ENCODE peak calls at places on chromosome 2, in eight cellular contexts. One of them, this sample, is unnamed.

GRCh38 chr2:109525836-109526235 is 87.9 kb downstream of the SEPTIN10 start:
- DNase-seq in T-cell: no peak
- DNase-seq in CD8-positive, alpha-beta memory T cell: no peak
- DNase-seq in ELR: no peak
- DNase-seq in tibial artery: no peak
- DNase-seq in small intestine: no peak
- DNase-seq in HCEC 1CT: no peak
- DNase-seq in activated CD4-positive, alpha-beta T cell treated with anti-CD3 and anti-CD28 coated beads for 36 hours: no peak
- DNase-seq in this sample: no peak

GRCh38 chr2:147632193-147632592 is 212.6 kb upstream of the ACVR2A start:
- DNase-seq in ELR: no peak
- DNase-seq in CD8-positive, alpha-beta memory T cell: no peak
- DNase-seq in T-cell: no peak
- DNase-seq in activated CD4-positive, alpha-beta T cell treated with anti-CD3 and anti-CD28 coated beads for 36 hours: no peak
- DNase-seq in tibial artery: no peak
- DNase-seq in small intestine: no peak
- DNase-seq in HCEC 1CT: peak; percentile 59
- DNase-seq in this sample: no peak

GRCh38 chr2:240997856-240998705 is at the start of gene SNED1:
- DNase-seq in small intestine: peak; percentile 79
- DNase-seq in HCEC 1CT: peak; percentile 38
- DNase-seq in tibial artery: peak; percentile 89
- DNase-seq in ELR: peak; percentile 79
- DNase-seq in T-cell: peak; percentile 6
- DNase-seq in activated CD4-positive, alpha-beta T cell treated with anti-CD3 and anti-CD28 coated beads for 36 hours: peak; percentile 67
- DNase-seq in CD8-positive, alpha-beta memory T cell: peak; percentile 40
- DNase-seq in this sample: peak; percentile 11

GRCh38 chr2:100321881-100322820 is at the start of gene LONRF2:
- DNase-seq in activated CD4-positive, alpha-beta T cell treated with anti-CD3 and anti-CD28 coated beads for 36 hours: peak; percentile 29
- DNase-seq in ELR: no peak
- DNase-seq in T-cell: no peak
- DNase-seq in HCEC 1CT: no peak
- DNase-seq in tibial artery: no peak
- DNase-seq in CD8-positive, alpha-beta memory T cell: no peak
- DNase-seq in small intestine: peak; percentile 4
- DNase-seq in this sample: no peak

GRCh38 chr2:110852541-110853263 is 120.3 kb downstream of the ACOXL start:
- DNase-seq in HCEC 1CT: no peak
- DNase-seq in small intestine: peak; percentile 22
- DNase-seq in activated CD4-positive, alpha-beta T cell treated with anti-CD3 and anti-CD28 coated beads for 36 hours: peak; percentile 42
- DNase-seq in T-cell: peak; percentile 56
- DNase-seq in ELR: no peak
- DNase-seq in CD8-positive, alpha-beta memory T cell: peak; percentile 58
- DNase-seq in tibial artery: no peak
- DNase-seq in this sample: no peak

GRCh38 chr2:221533299-221533698 is 38.8 kb downstream of the EPHA4 start:
- DNase-seq in T-cell: no peak
- DNase-seq in activated CD4-positive, alpha-beta T cell treated with anti-CD3 and anti-CD28 coated beads for 36 hours: no peak
- DNase-seq in HCEC 1CT: no peak
- DNase-seq in CD8-positive, alpha-beta memory T cell: no peak
- DNase-seq in small intestine: no peak
- DNase-seq in ELR: no peak
- DNase-seq in tibial artery: no peak
- DNase-seq in this sample: no peak

GRCh38 chr2:144390424-144391020 is 129.4 kb downstream of the ZEB2 start:
- DNase-seq in HCEC 1CT: no peak
- DNase-seq in small intestine: no peak
- DNase-seq in ELR: no peak
- DNase-seq in tibial artery: no peak
- DNase-seq in CD8-positive, alpha-beta memory T cell: no peak
- DNase-seq in T-cell: no peak
- DNase-seq in activated CD4-positive, alpha-beta T cell treated with anti-CD3 and anti-CD28 coated beads for 36 hours: no peak
- DNase-seq in this sample: no peak

GRCh38 chr2:57396364-57397098 is 650.1 kb upstream of the VRK2 start:
- DNase-seq in HCEC 1CT: no peak
- DNase-seq in CD8-positive, alpha-beta memory T cell: no peak
- DNase-seq in ELR: peak; percentile 32
- DNase-seq in small intestine: no peak
- DNase-seq in T-cell: no peak
- DNase-seq in tibial artery: no peak
- DNase-seq in activated CD4-positive, alpha-beta T cell treated with anti-CD3 and anti-CD28 coated beads for 36 hours: no peak
- DNase-seq in this sample: no peak

GRCh38 chr2:1803217-1804115 is 59.2 kb upstream of the PXDN start:
- DNase-seq in HCEC 1CT: no peak
- DNase-seq in CD8-positive, alpha-beta memory T cell: no peak
- DNase-seq in activated CD4-positive, alpha-beta T cell treated with anti-CD3 and anti-CD28 coated beads for 36 hours: no peak
- DNase-seq in small intestine: no peak
- DNase-seq in ELR: no peak
- DNase-seq in tibial artery: no peak
- DNase-seq in T-cell: no peak
- DNase-seq in this sample: no peak

GRCh38 chr2:169965495-169965894 is 138.2 kb downstream of the UBR3 start:
- DNase-seq in tibial artery: no peak
- DNase-seq in activated CD4-positive, alpha-beta T cell treated with anti-CD3 and anti-CD28 coated beads for 36 hours: no peak
- DNase-seq in ELR: peak; percentile 50
- DNase-seq in HCEC 1CT: no peak
- DNase-seq in CD8-positive, alpha-beta memory T cell: no peak
- DNase-seq in small intestine: no peak
- DNase-seq in T-cell: no peak
- DNase-seq in this sample: no peak

GRCh38 chr2:162197095-162197825 is 45.2 kb upstream of the GCG start:
- DNase-seq in T-cell: no peak
- DNase-seq in HCEC 1CT: peak; percentile 83
- DNase-seq in activated CD4-positive, alpha-beta T cell treated with anti-CD3 and anti-CD28 coated beads for 36 hours: no peak
- DNase-seq in CD8-positive, alpha-beta memory T cell: no peak
- DNase-seq in ELR: peak; percentile 81
- DNase-seq in tibial artery: no peak
- DNase-seq in small intestine: no peak
- DNase-seq in this sample: no peak

GRCh38 chr2:10620481-10620880 is 69.3 kb downstream of the NOL10 start:
- DNase-seq in ELR: peak; percentile 90
- DNase-seq in tibial artery: no peak
- DNase-seq in CD8-positive, alpha-beta memory T cell: no peak
- DNase-seq in T-cell: no peak
- DNase-seq in activated CD4-positive, alpha-beta T cell treated with anti-CD3 and anti-CD28 coated beads for 36 hours: no peak
- DNase-seq in small intestine: peak; percentile 40
- DNase-seq in HCEC 1CT: peak; percentile 92
- DNase-seq in this sample: no peak

GRCh38 chr2:238916875-238917590 is 69.1 kb downstream of the TWIST2 start:
- DNase-seq in ELR: no peak
- DNase-seq in tibial artery: no peak
- DNase-seq in CD8-positive, alpha-beta memory T cell: no peak
- DNase-seq in T-cell: no peak
- DNase-seq in small intestine: no peak
- DNase-seq in activated CD4-positive, alpha-beta T cell treated with anti-CD3 and anti-CD28 coated beads for 36 hours: no peak
- DNase-seq in HCEC 1CT: no peak
- DNase-seq in this sample: no peak

GRCh38 chr2:35067420-35067819 is 1288.2 kb upstream of the CRIM1 start:
- DNase-seq in HCEC 1CT: no peak
- DNase-seq in T-cell: no peak
- DNase-seq in tibial artery: no peak
- DNase-seq in ELR: no peak
- DNase-seq in CD8-positive, alpha-beta memory T cell: no peak
- DNase-seq in activated CD4-positive, alpha-beta T cell treated with anti-CD3 and anti-CD28 coated beads for 36 hours: no peak
- DNase-seq in small intestine: no peak
- DNase-seq in this sample: no peak

GRCh38 chr2:28997847-28998735 is 17.0 kb downstream of the TOGARAM2 start:
- DNase-seq in activated CD4-positive, alpha-beta T cell treated with anti-CD3 and anti-CD28 coated beads for 36 hours: no peak
- DNase-seq in tibial artery: no peak
- DNase-seq in T-cell: no peak
- DNase-seq in CD8-positive, alpha-beta memory T cell: no peak
- DNase-seq in ELR: no peak
- DNase-seq in small intestine: no peak
- DNase-seq in HCEC 1CT: no peak
- DNase-seq in this sample: no peak

GRCh38 chr2:192004188-192004963 is 157.5 kb upstream of the CAVIN2 start:
- DNase-seq in T-cell: no peak
- DNase-seq in activated CD4-positive, alpha-beta T cell treated with anti-CD3 and anti-CD28 coated beads for 36 hours: no peak
- DNase-seq in CD8-positive, alpha-beta memory T cell: no peak
- DNase-seq in HCEC 1CT: no peak
- DNase-seq in ELR: no peak
- DNase-seq in small intestine: peak; percentile 37
- DNase-seq in tibial artery: no peak
- DNase-seq in this sample: no peak

GRCh38 chr2:84467389-84467788 is 8.3 kb upstream of the SUCLG1 start:
- DNase-seq in activated CD4-positive, alpha-beta T cell treated with anti-CD3 and anti-CD28 coated beads for 36 hours: no peak
- DNase-seq in T-cell: no peak
- DNase-seq in tibial artery: no peak
- DNase-seq in CD8-positive, alpha-beta memory T cell: no peak
- DNase-seq in small intestine: no peak
- DNase-seq in HCEC 1CT: no peak
- DNase-seq in ELR: no peak
- DNase-seq in this sample: no peak

GRCh38 chr2:55419236-55419513 is 481 bp downstream of the CCDC88A start:
- DNase-seq in activated CD4-positive, alpha-beta T cell treated with anti-CD3 and anti-CD28 coated beads for 36 hours: no peak
- DNase-seq in ELR: peak; percentile 63
- DNase-seq in T-cell: no peak
- DNase-seq in small intestine: peak; percentile 10
- DNase-seq in HCEC 1CT: peak; percentile 40
- DNase-seq in CD8-positive, alpha-beta memory T cell: no peak
- DNase-seq in tibial artery: no peak
- DNase-seq in this sample: no peak

GRCh38 chr2:56334622-56335021 is 150.8 kb downstream of the CCDC85A start:
- DNase-seq in small intestine: no peak
- DNase-seq in HCEC 1CT: no peak
- DNase-seq in ELR: no peak
- DNase-seq in CD8-positive, alpha-beta memory T cell: no peak
- DNase-seq in T-cell: no peak
- DNase-seq in tibial artery: no peak
- DNase-seq in activated CD4-positive, alpha-beta T cell treated with anti-CD3 and anti-CD28 coated beads for 36 hours: no peak
- DNase-seq in this sample: no peak

GRCh38 chr2:95351080-95351915 is 51.2 kb upstream of the FAHD2A start:
- DNase-seq in HCEC 1CT: no peak
- DNase-seq in ELR: no peak
- DNase-seq in T-cell: no peak
- DNase-seq in activated CD4-positive, alpha-beta T cell treated with anti-CD3 and anti-CD28 coated beads for 36 hours: no peak
- DNase-seq in tibial artery: peak; percentile 19
- DNase-seq in small intestine: no peak
- DNase-seq in CD8-positive, alpha-beta memory T cell: no peak
- DNase-seq in this sample: no peak

GRCh38 chr2:1807167-1807566 is 62.9 kb upstream of the PXDN start:
- DNase-seq in tibial artery: no peak
- DNase-seq in CD8-positive, alpha-beta memory T cell: no peak
- DNase-seq in HCEC 1CT: no peak
- DNase-seq in ELR: no peak
- DNase-seq in T-cell: no peak
- DNase-seq in activated CD4-positive, alpha-beta T cell treated with anti-CD3 and anti-CD28 coated beads for 36 hours: no peak
- DNase-seq in small intestine: no peak
- DNase-seq in this sample: no peak

GRCh38 chr2:219331560-219332213 is 857 bp downstream of the RESP18 start:
- DNase-seq in HCEC 1CT: no peak
- DNase-seq in CD8-positive, alpha-beta memory T cell: no peak
- DNase-seq in tibial artery: no peak
- DNase-seq in small intestine: peak; percentile 9
- DNase-seq in ELR: peak; percentile 30
- DNase-seq in activated CD4-positive, alpha-beta T cell treated with anti-CD3 and anti-CD28 coated beads for 36 hours: peak; percentile 58
- DNase-seq in T-cell: no peak
- DNase-seq in this sample: no peak

GRCh38 chr2:160562730-160563129 is 69.1 kb upstream of the RBMS1 start:
- DNase-seq in T-cell: no peak
- DNase-seq in HCEC 1CT: no peak
- DNase-seq in ELR: no peak
- DNase-seq in CD8-positive, alpha-beta memory T cell: no peak
- DNase-seq in tibial artery: no peak
- DNase-seq in activated CD4-positive, alpha-beta T cell treated with anti-CD3 and anti-CD28 coated beads for 36 hours: no peak
- DNase-seq in small intestine: no peak
- DNase-seq in this sample: no peak

GRCh38 chr2:16031055-16031847 is 90.9 kb downstream of the MYCN start:
- DNase-seq in tibial artery: no peak
- DNase-seq in activated CD4-positive, alpha-beta T cell treated with anti-CD3 and anti-CD28 coated beads for 36 hours: no peak
- DNase-seq in small intestine: no peak
- DNase-seq in ELR: no peak
- DNase-seq in CD8-positive, alpha-beta memory T cell: no peak
- DNase-seq in HCEC 1CT: no peak
- DNase-seq in T-cell: no peak
- DNase-seq in this sample: no peak

GRCh38 chr2:65666156-65666725 is 233.8 kb upstream of the SPRED2 start:
- DNase-seq in T-cell: no peak
- DNase-seq in CD8-positive, alpha-beta memory T cell: no peak
- DNase-seq in tibial artery: no peak
- DNase-seq in activated CD4-positive, alpha-beta T cell treated with anti-CD3 and anti-CD28 coated beads for 36 hours: peak; percentile 25
- DNase-seq in HCEC 1CT: peak; percentile 68
- DNase-seq in small intestine: no peak
- DNase-seq in ELR: peak; percentile 71
- DNase-seq in this sample: no peak

GRCh38 chr2:57022496-57022895 is 838.7 kb downstream of the CCDC85A start:
- DNase-seq in HCEC 1CT: no peak
- DNase-seq in activated CD4-positive, alpha-beta T cell treated with anti-CD3 and anti-CD28 coated beads for 36 hours: no peak
- DNase-seq in tibial artery: no peak
- DNase-seq in ELR: peak; percentile 3
- DNase-seq in small intestine: no peak
- DNase-seq in T-cell: no peak
- DNase-seq in CD8-positive, alpha-beta memory T cell: no peak
- DNase-seq in this sample: no peak

GRCh38 chr2:183867206-183867605 is 731.1 kb upstream of the ZNF804A start:
- DNase-seq in HCEC 1CT: no peak
- DNase-seq in small intestine: no peak
- DNase-seq in tibial artery: no peak
- DNase-seq in ELR: no peak
- DNase-seq in CD8-positive, alpha-beta memory T cell: no peak
- DNase-seq in T-cell: no peak
- DNase-seq in activated CD4-positive, alpha-beta T cell treated with anti-CD3 and anti-CD28 coated beads for 36 hours: no peak
- DNase-seq in this sample: no peak

GRCh38 chr2:219551412-219551811 is 7.6 kb downstream of the TMEM198 start:
- DNase-seq in CD8-positive, alpha-beta memory T cell: no peak
- DNase-seq in HCEC 1CT: peak; percentile 26
- DNase-seq in T-cell: no peak
- DNase-seq in activated CD4-positive, alpha-beta T cell treated with anti-CD3 and anti-CD28 coated beads for 36 hours: no peak
- DNase-seq in tibial artery: no peak
- DNase-seq in small intestine: no peak
- DNase-seq in ELR: peak; percentile 69
- DNase-seq in this sample: no peak

GRCh38 chr2:60549250-60550150 is 4.0 kb downstream of the BCL11A start:
- DNase-seq in tibial artery: no peak
- DNase-seq in T-cell: no peak
- DNase-seq in activated CD4-positive, alpha-beta T cell treated with anti-CD3 and anti-CD28 coated beads for 36 hours: peak; percentile 46
- DNase-seq in HCEC 1CT: no peak
- DNase-seq in small intestine: no peak
- DNase-seq in CD8-positive, alpha-beta memory T cell: no peak
- DNase-seq in ELR: peak; percentile 11
- DNase-seq in this sample: no peak

GRCh38 chr2:134845719-134846118 is 7.3 kb downstream of the ACMSD start:
- DNase-seq in tibial artery: no peak
- DNase-seq in CD8-positive, alpha-beta memory T cell: no peak
- DNase-seq in ELR: peak; percentile 77
- DNase-seq in small intestine: no peak
- DNase-seq in activated CD4-positive, alpha-beta T cell treated with anti-CD3 and anti-CD28 coated beads for 36 hours: no peak
- DNase-seq in HCEC 1CT: peak; percentile 78
- DNase-seq in T-cell: no peak
- DNase-seq in this sample: no peak